ENCODE peak calls at places on chromosomes 16 and 17, in six cellular contexts. W, O, U, H, S and I are unnamed samples.

GRCh38 chr17:82492647-82493516 is 26.6 kb upstream of the FOXK2 start:
- DNase-seq in O (no peak), W (no peak), S (no peak), U (no peak), H (no peak), I (peak; percentile 80)

GRCh38 chr17:40320771-40321501 is 12.0 kb downstream of the RARA start:
- DNase-seq in S (peak; percentile 85), H (no peak), W (no peak), O (no peak), U (peak; percentile 67), I (no peak)

GRCh38 chr17:32142857-32143524 is 689 bp downstream of the RHOT1 start:
- DNase-seq in S (peak; percentile 66), H (no peak), O (no peak), W (no peak), U (no peak), I (no peak)

GRCh38 chr17:21358682-21359482 is 17.3 kb upstream of the KCNJ12 start:
- DNase-seq in U (no peak), O (no peak), H (no peak), W (no peak), S (peak; percentile 74), I (no peak)

GRCh38 chr16:78666318-78666717 is 566.9 kb downstream of the WWOX start:
- DNase-seq in U (no peak), W (no peak), O (no peak), H (no peak), S (no peak), I (no peak)

GRCh38 chr16:88406096-88407041 is 23.6 kb downstream of the ZNF469 start:
- DNase-seq in O (no peak), W (no peak), S (no peak), U (no peak), H (no peak), I (no peak)

GRCh38 chr16:80554037-80554436 is 13.2 kb downstream of the DYNLRB2 start:
- DNase-seq in U (no peak), W (no peak), H (no peak), O (no peak), S (no peak), I (no peak)

GRCh38 chr17:7024402-7024785 is 1.5 kb downstream of the BCL6B start:
- DNase-seq in S (no peak), O (no peak), U (no peak), W (no peak), H (no peak), I (no peak)

GRCh38 chr17:72152392-72152727 is 31.5 kb downstream of the SOX9 start:
- DNase-seq in S (no peak), U (no peak), H (no peak), O (no peak), W (no peak), I (no peak)

GRCh38 chr16:20344630-20345029 is 7.9 kb downstream of the UMOD start:
- DNase-seq in W (no peak), U (no peak), H (no peak), O (no peak), S (no peak), I (no peak)

GRCh38 chr17:17890773-17891759 is 54.3 kb upstream of the SREBF1 start:
- DNase-seq in H (peak; percentile 45), W (peak; percentile 5), O (peak; percentile 88), U (peak; percentile 10), S (no peak), I (no peak)

GRCh38 chr16:66903544-66904427 is 14.9 kb downstream of the CDH16 start:
- DNase-seq in U (no peak), S (peak; percentile 83), H (no peak), O (no peak), W (no peak), I (no peak)

GRCh38 chr16:3131755-3132377 is 3.0 kb upstream of the ZNF213 start:
- DNase-seq in U (no peak), W (no peak), H (no peak), S (no peak), O (no peak), I (no peak)

GRCh38 chr16:28501258-28502232 is 5.1 kb downstream of the IL27 start:
- DNase-seq in U (no peak), S (no peak), W (no peak), H (no peak), O (no peak), I (no peak)

GRCh38 chr16:29111421-29111820 is 126.6 kb downstream of the LAT start:
- DNase-seq in O (no peak), U (no peak), S (no peak), W (no peak), H (no peak), I (no peak)

GRCh38 chr17:73956595-73957465 is 246.6 kb upstream of the RPL38 start:
- DNase-seq in W (peak; percentile 22), H (peak; percentile 70), O (no peak), S (peak; percentile 59), U (peak; percentile 40), I (no peak)

GRCh38 chr16:73253922-73254480 is 206.1 kb upstream of the ZFHX3 start:
- DNase-seq in W (no peak), U (no peak), O (no peak), S (no peak), H (no peak), I (no peak)

GRCh38 chr16:50396770-50397525 is 28.2 kb upstream of the BRD7 start:
- DNase-seq in O (peak; percentile 62), W (no peak), H (no peak), S (no peak), U (no peak), I (peak; percentile 88)

GRCh38 chr16:17303101-17303500 is 167.7 kb downstream of the XYLT1 start:
- DNase-seq in O (no peak), H (no peak), S (no peak), W (no peak), U (no peak), I (no peak)

GRCh38 chr17:69523252-69523861 is 108.9 kb downstream of the MAP2K6 start:
- DNase-seq in U (no peak), S (no peak), H (no peak), W (no peak), O (no peak), I (no peak)

GRCh38 chr16:2956566-2956956 is 7.5 kb upstream of the KREMEN2 start:
- DNase-seq in O (no peak), W (no peak), H (no peak), U (no peak), S (no peak), I (no peak)

GRCh38 chr16:28320741-28321140 is 28.4 kb downstream of the SBK1 start:
- DNase-seq in H (no peak), U (no peak), S (no peak), W (no peak), O (no peak), I (no peak)

GRCh38 chr17:64964796-64965195 is 45.5 kb upstream of the LRRC37A3 start:
- DNase-seq in H (no peak), S (no peak), O (no peak), W (no peak), U (no peak), I (no peak)

GRCh38 chr17:9290226-9290613 is 268.9 kb downstream of the NTN1 start:
- DNase-seq in W (no peak), O (no peak), H (no peak), U (no peak), S (no peak), I (no peak)

GRCh38 chr17:4634981-4635380 is 6.5 kb downstream of the ALOX15 start:
- DNase-seq in W (no peak), S (no peak), O (no peak), H (no peak), U (no peak), I (no peak)

GRCh38 chr16:29961479-29962343 is at the start of gene TMEM219:
- DNase-seq in H (peak; percentile 82), W (peak; percentile 86), O (peak; percentile 98), U (peak; percentile 90), S (peak; percentile 92), I (no peak)